ENCODE peak calls at places on chromosomes 4 and X, in four cellular contexts. B, F, K and C are unnamed samples.

GRCh38 chr4:38764292-38764691 is 18.5 kb downstream of the TLR10 start:
- DNase-seq in B (no peak), F (no peak), K (no peak), C (no peak)

GRCh38 chrX:17052210-17052609 is 105.8 kb downstream of the REPS2 start:
- DNase-seq in B (no peak), F (no peak), K (no peak), C (no peak)

GRCh38 chr4:16443504-16444088 is 217.3 kb upstream of the TAPT1 start:
- DNase-seq in K (peak; percentile 61), B (peak; percentile 17), F (peak; percentile 43), C (peak; percentile 7)

GRCh38 chr4:127501103-127501502 is 131.7 kb upstream of the INTU start:
- DNase-seq in F (no peak), K (no peak), B (no peak), C (no peak)

GRCh38 chrX:129736491-129736890 is 2.3 kb upstream of the XPNPEP2 start:
- DNase-seq in F (no peak), K (no peak), B (no peak), C (peak; percentile 58)

GRCh38 chr4:125796138-125796537 is 481.4 kb downstream of the FAT4 start:
- DNase-seq in F (no peak), K (no peak), B (no peak), C (no peak)

GRCh38 chrX:134431894-134432293 is 28.1 kb upstream of the HPRT1 start:
- DNase-seq in K (peak; percentile 22), F (no peak), B (no peak), C (no peak)

GRCh38 chrX:154351183-154352011 is 23.0 kb downstream of the FLNA start:
- DNase-seq in F (no peak), B (no peak), K (no peak), C (no peak)

GRCh38 chr4:128225148-128225547 is 62.5 kb downstream of the PGRMC2 start:
- DNase-seq in F (no peak), B (no peak), K (no peak), C (no peak)

GRCh38 chr4:2940267-2941137 is 22.7 kb downstream of the NOP14 start:
- DNase-seq in K (peak; percentile 27), B (no peak), F (no peak), C (no peak)

GRCh38 chr4:86329431-86329830 is 30.4 kb downstream of the MAPK10 start:
- DNase-seq in B (no peak), K (no peak), F (no peak), C (no peak)

GRCh38 chr4:6470502-6471302 is 1.7 kb downstream of the PPP2R2C start:
- DNase-seq in F (no peak), B (peak; percentile 26), K (peak; percentile 53), C (no peak)

GRCh38 chr4:153083447-153083921 is 120.8 kb upstream of the TRIM2 start:
- DNase-seq in K (peak; percentile 66), B (peak; percentile 67), F (peak; percentile 80), C (peak; percentile 67)

GRCh38 chr4:115657991-115658390 is 544.6 kb upstream of the NDST4 start:
- DNase-seq in B (no peak), K (no peak), F (no peak), C (no peak)

GRCh38 chr4:140071806-140072205 is 82.2 kb downstream of the MAML3 start:
- DNase-seq in K (peak; percentile 90), B (no peak), F (no peak), C (peak; percentile 84)

GRCh38 chr4:138262058-138262838 is 20.1 kb upstream of the SLC7A11 start:
- DNase-seq in F (no peak), B (no peak), K (no peak), C (no peak)

GRCh38 chr4:2247128-2248043 is 5.5 kb upstream of the HAUS3 start:
- DNase-seq in K (no peak), F (no peak), B (no peak), C (peak; percentile 4)

GRCh38 chr4:83436680-83437079 is 18.9 kb downstream of the HELQ start:
- DNase-seq in F (peak; percentile 53), K (no peak), B (no peak), C (no peak)

GRCh38 chr4:86218721-86219481 is 141.0 kb downstream of the MAPK10 start:
- DNase-seq in B (no peak), K (no peak), F (no peak), C (no peak)

DNA sequence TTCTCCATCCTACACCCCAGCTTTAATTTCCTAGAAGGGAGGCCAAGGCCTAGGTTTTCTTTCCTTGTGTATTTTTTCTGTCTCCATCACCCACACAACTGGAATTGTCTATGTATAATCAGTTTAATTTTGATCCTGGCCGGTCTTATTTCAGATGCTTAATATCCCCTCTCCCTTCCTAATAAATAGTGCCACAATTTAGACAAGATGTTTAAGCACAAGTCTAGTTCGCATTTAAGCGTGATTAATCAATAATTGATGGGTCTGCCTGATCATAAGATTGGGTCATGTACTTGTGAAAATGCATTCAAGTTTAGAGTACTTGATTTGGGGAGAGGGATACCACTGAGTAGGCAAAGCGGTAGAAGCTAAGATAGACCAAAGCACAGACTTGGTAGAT is 2.4 kb downstream of the BMP2K start:
- DNase-seq in K (no peak), B (no peak), F (no peak), C (no peak)
- H3K4me3 ChIP-seq in K (peak overlapping the region; percentile 96), B (no peak overlapping the region), F (peak overlapping the region; percentile 76), C (no peak overlapping the region)

GRCh38 chr4:40316782-40317635 is 18.1 kb upstream of the CHRNA9 start:
- DNase-seq in F (peak; percentile 86), K (peak; percentile 95), B (peak; percentile 64), C (peak; percentile 73)
- H3K4me3 ChIP-seq in F (peak overlapping the region; percentile 46), K (peak overlapping the region; percentile 56), B (peak overlapping the region; percentile 20), C (peak overlapping the region; percentile 42)

GRCh38 chrX:13698432-13698831 is 9.5 kb downstream of the RAB9A start:
- DNase-seq in B (no peak), K (no peak), F (no peak), C (no peak)

GRCh38 chrX:13699183-13699826 is 10.4 kb downstream of the RAB9A start:
- DNase-seq in K (no peak), F (no peak), B (peak; percentile 55), C (no peak)

GRCh38 chrX:13695601-13696115 is 6.7 kb downstream of the RAB9A start:
- DNase-seq in B (no peak), K (peak; percentile 20), F (no peak), C (no peak)

GRCh38 chrX:13697440-13697839 is 8.5 kb downstream of the RAB9A start:
- DNase-seq in B (no peak), F (peak; percentile 16), K (peak; percentile 49), C (no peak)

GRCh38 chrX:13697976-13698375 is 9.0 kb downstream of the RAB9A start:
- DNase-seq in F (no peak), B (no peak), K (no peak), C (no peak)
- H3K4me3 ChIP-seq in F (no peak overlapping the region), B (no peak overlapping the region), K (no peak overlapping the region), C (no peak overlapping the region)

GRCh38 chr4:113758361-113758760 is 3.2 kb downstream of the CAMK2D start:
- DNase-seq in K (no peak), B (no peak), F (no peak), C (no peak)
- H3K4me3 ChIP-seq in K (no peak overlapping the region), B (no peak overlapping the region), F (peak overlapping the region; percentile 89), C (no peak overlapping the region)

GRCh38 chr4:99088485-99089365 is at the start of gene ADH5:
- DNase-seq in F (peak; percentile 93), K (peak; percentile 91), B (peak; percentile 90), C (peak; percentile 90)

GRCh38 chr4:99087887-99088484 is 602 bp downstream of the ADH5 start:
- DNase-seq in K (peak; percentile 68), F (peak; percentile 52), B (peak; percentile 63), C (peak; percentile 47)

GRCh38 chr4:99091174-99091573 is 2.6 kb upstream of the ADH5 start:
- DNase-seq in F (no peak), B (no peak), K (no peak), C (no peak)

GRCh38 chr4:99084595-99084994 is 4.0 kb downstream of the ADH5 start:
- DNase-seq in B (no peak), F (no peak), K (no peak), C (no peak)

DNA sequence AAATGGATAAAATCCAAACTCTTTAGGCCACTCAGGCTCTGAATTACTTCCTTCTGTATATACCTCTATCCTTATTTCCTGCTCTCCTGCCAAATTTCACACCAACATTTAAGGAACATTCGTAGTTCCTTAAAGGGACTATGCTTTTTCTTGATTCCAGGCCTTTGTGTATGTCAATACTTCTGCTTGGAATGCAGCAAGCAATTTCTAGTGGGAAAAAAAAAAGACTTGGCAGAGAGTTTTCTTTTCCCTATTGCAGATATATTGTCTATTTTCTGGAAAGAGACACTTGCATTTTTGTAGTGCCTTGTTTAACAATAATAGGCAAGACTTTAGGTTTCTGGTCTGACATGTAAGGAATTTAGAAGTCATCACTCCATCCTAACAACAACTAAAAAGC is 1.9 kb upstream of the ADH5 start:
- DNase-seq in K (no peak), F (no peak), B (no peak), C (no peak)
- H3K4me3 ChIP-seq in K (no peak overlapping the region), F (no peak overlapping the region), B (no peak overlapping the region), C (no peak overlapping the region)

DNA sequence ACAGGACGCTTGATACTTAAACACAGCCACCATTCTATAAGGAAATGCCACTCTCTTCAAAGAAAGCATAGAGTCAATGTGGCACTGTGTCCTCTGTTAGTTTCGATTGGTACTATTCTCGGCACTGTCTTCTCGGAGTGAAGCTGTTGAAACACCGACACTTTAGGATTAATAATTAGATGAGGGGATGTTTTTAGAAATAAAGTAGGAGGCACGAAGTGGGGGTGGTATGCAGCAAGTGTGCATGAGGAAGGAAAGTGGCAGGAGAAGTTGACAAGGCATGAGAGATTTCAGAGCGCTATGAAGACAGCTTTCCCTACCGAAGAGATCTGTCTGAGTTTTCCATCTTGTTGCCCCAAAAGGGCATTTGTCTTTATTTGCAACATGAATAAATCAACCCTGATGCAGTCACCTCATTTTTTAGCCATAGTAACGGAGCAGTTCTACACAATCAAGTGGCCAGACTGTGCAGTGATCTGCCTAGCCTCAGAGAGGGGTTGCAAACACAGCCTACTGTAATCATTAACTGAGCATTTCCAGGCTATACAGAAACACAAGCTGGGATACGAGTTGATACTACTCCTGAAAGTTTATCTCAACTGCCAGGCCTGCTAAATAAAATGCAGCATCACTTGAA is 8.3 kb downstream of the GPRIN3 start:
- DNase-seq in F (peak; percentile 62), B (peak; percentile 47), K (no peak), C (no peak)
- H3K4me3 ChIP-seq in F (peak overlapping the region; percentile 63), B (peak overlapping the region; percentile 20), K (no peak overlapping the region), C (peak overlapping the region; percentile 38)

DNA sequence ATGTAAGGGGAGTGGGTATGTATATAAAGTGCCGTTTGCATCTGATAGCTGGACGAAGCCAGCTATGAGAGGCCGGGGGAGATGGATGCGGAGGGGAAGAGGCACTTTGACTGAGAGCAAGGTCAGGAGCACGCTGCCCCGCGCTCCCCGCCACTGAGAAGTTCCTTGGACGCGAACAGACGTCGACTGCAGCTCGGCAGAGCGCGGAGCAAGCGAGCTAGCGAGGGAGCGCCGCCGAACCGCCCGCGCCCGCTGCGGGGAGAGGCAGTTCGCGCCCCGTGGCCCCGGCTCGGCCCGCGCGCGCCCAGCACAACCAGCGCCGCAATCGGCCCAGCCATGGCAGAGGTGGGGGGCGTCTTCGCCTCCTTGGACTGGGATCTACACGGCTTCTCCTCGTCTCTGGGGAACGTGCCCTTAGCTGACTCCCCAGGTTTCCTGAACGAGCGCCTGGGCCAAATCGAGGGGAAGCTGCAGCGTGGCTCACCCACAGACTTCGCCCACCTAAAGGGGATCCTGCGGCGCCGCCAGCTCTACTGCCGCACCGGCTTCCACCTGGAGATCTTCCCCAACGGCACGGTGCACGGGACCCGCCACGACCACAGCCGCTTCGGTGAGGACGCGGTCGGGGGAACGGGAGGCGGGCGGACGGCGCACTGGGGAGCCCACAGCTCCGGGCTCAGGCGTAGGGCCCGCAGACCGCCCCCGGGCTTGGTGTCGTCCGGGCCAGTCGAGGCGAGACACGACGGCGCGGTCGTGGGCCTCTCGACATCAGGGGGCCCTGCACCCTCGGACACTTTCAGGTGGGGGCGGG is at the start of gene FGF16:
- DNase-seq in B (no peak), K (no peak), F (no peak), C (no peak)
- H3K4me3 ChIP-seq in B (peak within 1 kb of the TSS; percentile 27), K (peak within 1 kb of the TSS; percentile 36), F (no peak within 1 kb of the TSS), C (no peak within 1 kb of the TSS)